ENCODE peak calls at places on chromosomes 16 and 17, in eight cellular contexts. T is COLO829; L is IMR-90; X is stimulated activated CD4-positive, alpha-beta T cell treated with anti-CD3 and anti-CD28 coated beads, TNF-alpha, amount 100 ng/mL, for 48 hours; A is RCC 7860; V is activated T-helper 1 cell treated with anti-CD3 and anti-CD28 coated beads, Interleukin-12 subunit alpha, Interleukin-12 subunit beta, Interleukin-2, Interleukin-4 antibody, amounts not matched to agents 30 ng/mL and 10 ng/mL and 1 ng/mL, durations not matched to agents 14 hours and 24 hours and 36 hours; Q is astrocyte of the cerebellum; P is stimulated activated CD8-positive, alpha-beta memory T cell treated with anti-CD3 and anti-CD28 coated beads, Interleukin-12 subunit alpha, Interleukin-12 subunit beta, amount 100 ng/mL, for 4 hours. W is an unnamed sample.

GRCh38 chr16:85166699-85167588 is 54.7 kb upstream of the CIBAR2 start:
- DNase-seq in T (no peak), L (no peak), X (no peak), A (no peak), V (no peak), Q (no peak), P (no peak), W (no peak)

GRCh38 chr16:65075877-65076276 is 46.0 kb downstream of the CDH11 start:
- DNase-seq in T (no peak), L (no peak), X (no peak), A (no peak), V (no peak), Q (no peak), P (no peak), W (no peak)

GRCh38 chr16:53052519-53053501 is at the start of gene CHD9NB:
- DNase-seq in T (peak; percentile 53), L (peak; percentile 86), X (no peak), A (peak; percentile 84), V (no peak), Q (no peak), P (no peak), W (peak; percentile 98)

GRCh38 chr17:38434178-38434665 is 6.0 kb downstream of the ARHGAP23 start:
- DNase-seq in T (no peak), L (no peak), X (no peak), A (no peak), V (no peak), Q (no peak), P (no peak), W (peak; percentile 60)

GRCh38 chr16:801584-802363 is 1.2 kb upstream of the GNG13 start:
- DNase-seq in T (no peak), L (no peak), X (no peak), A (no peak), V (no peak), Q (no peak), P (no peak), W (no peak)

GRCh38 chr16:19344224-19344801 is 58.8 kb downstream of the CLEC19A start:
- DNase-seq in T (no peak), L (no peak), X (no peak), A (no peak), V (no peak), Q (no peak), P (no peak), W (no peak)

GRCh38 chr17:42781639-42782401 is 1.4 kb downstream of the WNK4 start:
- DNase-seq in T (no peak), L (no peak), X (no peak), A (no peak), V (no peak), Q (no peak), P (no peak), W (no peak)

GRCh38 chr16:67268136-67268579 is 11.2 kb upstream of the PLEKHG4 start:
- DNase-seq in T (no peak), L (peak; percentile 93), X (no peak), A (peak; percentile 96), V (no peak), Q (peak; percentile 61), P (no peak), W (peak; percentile 95)

GRCh38 chr16:4010225-4011158 is 105.8 kb downstream of the ADCY9 start:
- DNase-seq in T (no peak), L (no peak), X (no peak), A (no peak), V (no peak), Q (no peak), P (no peak), W (no peak)

GRCh38 chr17:61927211-61928100 is at the start of gene INTS2:
- DNase-seq in T (peak; percentile 95), L (peak; percentile 94), X (peak; percentile 91), A (peak; percentile 84), V (peak; percentile 90), Q (peak; percentile 90), P (peak; percentile 91), W (peak; percentile 93)